ENCODE peak calls at places on chromosomes 1 and 21, in four cellular contexts. L, Z, C and S are unnamed samples.
A peak's percentile ranks its signal among the peaks of the same experiment; 100 is the strongest.

GRCh38 chr1:206075786-206076725 is 23.1 kb downstream of the RHEX start:
- DNase-seq in L (no peak), Z (no peak), C (no peak), S (no peak)

GRCh38 chr1:145849356-145850165 is 4.1 kb downstream of the NUDT17 start:
- DNase-seq in L (peak; percentile 49), Z (no peak), C (no peak), S (peak; percentile 28)

GRCh38 chr1:202012544-202013478 is 2.4 kb downstream of the ELF3 start:
- DNase-seq in L (no peak), Z (no peak), C (no peak), S (no peak)

GRCh38 chr1:95196017-95196416 is 38.0 kb upstream of the RWDD3 start:
- DNase-seq in L (no peak), Z (no peak), C (no peak), S (no peak)

GRCh38 chr1:243587823-243588560 is 262.1 kb downstream of the AKT3 start:
- DNase-seq in L (no peak), Z (peak; percentile 60), C (no peak), S (no peak)

GRCh38 chr1:24874611-24875225 is 55.4 kb downstream of the RUNX3 start:
- DNase-seq in L (no peak), Z (no peak), C (no peak), S (no peak)

GRCh38 chr1:178496410-178497135 is at the start of gene CLEC20A:
- DNase-seq in L (no peak), Z (no peak), C (no peak), S (no peak)

GRCh38 chr1:201501144-201501543 is 5.8 kb downstream of the CSRP1 start:
- DNase-seq in L (no peak), Z (no peak), C (no peak), S (no peak)

GRCh38 chr1:32963746-32964460 is 706 bp downstream of the RNF19B start:
- DNase-seq in L (peak; percentile 86), Z (no peak), C (no peak), S (peak; percentile 81)

GRCh38 chr1:53602376-53602775 is 136.6 kb downstream of the GLIS1 start:
- DNase-seq in L (no peak), Z (no peak), C (no peak), S (no peak)

GRCh38 chr1:237411621-237412020 is 369.6 kb downstream of the RYR2 start:
- DNase-seq in L (no peak), Z (no peak), C (no peak), S (no peak)

GRCh38 chr1:53048960-53049573 is 12.9 kb upstream of the PODN start:
- DNase-seq in L (no peak), Z (no peak), C (no peak), S (no peak)

GRCh38 chr1:173478099-173478555 is 992 bp downstream of the PRDX6 start:
- DNase-seq in L (peak; percentile 32), Z (no peak), C (peak; percentile 24), S (peak; percentile 48)

GRCh38 chr1:180505732-180506335 is 3.5 kb upstream of the ACBD6 start:
- DNase-seq in L (no peak), Z (no peak), C (no peak), S (no peak)

GRCh38 chr1:207248544-207249206 is 72.8 kb upstream of the CD55 start:
- DNase-seq in L (no peak), Z (no peak), C (no peak), S (no peak)

GRCh38 chr21:42735061-42735460 is 81.6 kb downstream of the PDE9A start:
- DNase-seq in L (no peak), Z (no peak), C (no peak), S (no peak)

GRCh38 chr1:204516180-204516879 is at the start of gene MDM4:
- DNase-seq in L (peak; percentile 95), Z (peak; percentile 90), C (peak; percentile 96), S (peak; percentile 94)

GRCh38 chr1:204190212-204191211 is 5.8 kb downstream of the KISS1 start:
- DNase-seq in L (peak; percentile 28), Z (no peak), C (peak; percentile 60), S (no peak)

GRCh38 chr1:31663622-31664452 is 19.2 kb upstream of the PEF1 start:
- DNase-seq in L (peak; percentile 91), Z (no peak), C (peak; percentile 28), S (peak; percentile 95)

GRCh38 chr1:201756411-201756810 is 72.5 kb upstream of the IPO9 start:
- DNase-seq in L (no peak), Z (no peak), C (no peak), S (no peak)

GRCh38 chr1:1033009-1033587 is 13.2 kb downstream of the AGRN start:
- DNase-seq in L (peak; percentile 90), Z (peak; percentile 72), C (no peak), S (peak; percentile 55)

GRCh38 chr1:53541761-53542550 is 82.8 kb downstream of the DMRTB1 start:
- DNase-seq in L (peak; percentile 52), Z (no peak), C (no peak), S (peak; percentile 70)

GRCh38 chr1:204506091-204506968 is 9.9 kb upstream of the MDM4 start:
- DNase-seq in L (peak; percentile 68), Z (peak; percentile 88), C (peak; percentile 91), S (peak; percentile 54)

GRCh38 chr1:201267481-201268229 is 15.7 kb upstream of the PKP1 start:
- DNase-seq in L (no peak), Z (no peak), C (no peak), S (no peak)

GRCh38 chr1:194081444-194081843 is 895.0 kb upstream of the B3GALT2 start:
- DNase-seq in L (no peak), Z (no peak), C (no peak), S (no peak)

GRCh38 chr1:158285756-158286241 is 3.9 kb upstream of the CD1C start:
- DNase-seq in L (no peak), Z (peak; percentile 79), C (no peak), S (no peak)

GRCh38 chr1:30450818-30451233 is 272.6 kb downstream of the MATN1 start:
- DNase-seq in L (no peak), Z (no peak), C (no peak), S (no peak)

GRCh38 chr1:205772607-205773032 is 2.7 kb downstream of the RAB29 start:
- DNase-seq in L (no peak), Z (peak; percentile 71), C (no peak), S (no peak)

GRCh38 chr21:40011371-40011770 is 144.1 kb downstream of the PCP4 start:
- DNase-seq in L (no peak), Z (no peak), C (no peak), S (no peak)

GRCh38 chr1:112698366-112699310 is 8.3 kb downstream of the RHOC start:
- DNase-seq in L (peak; percentile 74), Z (no peak), C (peak; percentile 90), S (no peak)

GRCh38 chr1:22816803-22817202 is 106.2 kb downstream of the EPHB2 start:
- DNase-seq in L (no peak), Z (no peak), C (no peak), S (no peak)

GRCh38 chr1:50348449-50349241 is 74.6 kb downstream of the DMRTA2 start:
- DNase-seq in L (peak; percentile 75), Z (no peak), C (peak; percentile 69), S (peak; percentile 75)

GRCh38 chr1:40808909-40809308 is 25.3 kb downstream of the KCNQ4 start:
- DNase-seq in L (peak; percentile 50), Z (no peak), C (no peak), S (no peak)
- TF ChIP-seq TARDBP in L (no peak), Z (no peak), C (no peak), S (no peak)

DNA sequence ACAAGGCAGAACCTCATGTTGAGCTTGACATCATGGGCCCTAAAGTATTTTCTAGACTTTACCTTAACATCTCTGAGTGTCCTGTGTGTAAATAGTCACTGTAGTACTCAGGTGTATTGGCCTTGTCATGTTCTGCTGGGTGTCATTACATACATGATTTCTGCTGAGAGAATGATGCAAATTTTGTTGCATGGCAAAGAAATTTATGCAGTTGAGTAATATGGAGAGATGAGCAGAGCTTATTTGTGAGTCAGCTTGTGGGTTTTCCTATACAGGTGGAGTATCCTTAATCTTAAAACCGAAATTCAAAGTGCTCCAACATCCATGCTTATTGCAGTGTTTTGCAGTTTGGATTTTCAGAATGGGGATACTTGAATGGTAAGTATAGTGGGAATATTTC is 36.6 kb downstream of the RGL1 start:
- DNase-seq in L (no peak), Z (peak; percentile 62), C (no peak), S (no peak)
- TF ChIP-seq FOXM1 in L (no peak), Z (peak; percentile 57), C (no peak), S (no peak)

GRCh38 chr21:28445081-28445830 is 547.4 kb downstream of the LTN1 start:
- DNase-seq in L (no peak), Z (no peak), C (no peak), S (no peak)
- TF ChIP-seq FOXK2 in L (no peak), Z (no peak), C (no peak), S (no peak)

GRCh38 chr1:164609084-164609483 is 50.1 kb downstream of the PBX1 start:
- DNase-seq in L (no peak), Z (no peak), C (no peak), S (no peak)

GRCh38 chr1:164613176-164613575 is 54.2 kb downstream of the PBX1 start:
- DNase-seq in L (no peak), Z (no peak), C (peak; percentile 6), S (no peak)

GRCh38 chr1:164614316-164614715 is 55.3 kb downstream of the PBX1 start:
- DNase-seq in L (no peak), Z (no peak), C (no peak), S (no peak)

GRCh38 chr1:164610528-164611222 is 51.7 kb downstream of the PBX1 start:
- DNase-seq in L (no peak), Z (no peak), C (no peak), S (no peak)

DNA sequence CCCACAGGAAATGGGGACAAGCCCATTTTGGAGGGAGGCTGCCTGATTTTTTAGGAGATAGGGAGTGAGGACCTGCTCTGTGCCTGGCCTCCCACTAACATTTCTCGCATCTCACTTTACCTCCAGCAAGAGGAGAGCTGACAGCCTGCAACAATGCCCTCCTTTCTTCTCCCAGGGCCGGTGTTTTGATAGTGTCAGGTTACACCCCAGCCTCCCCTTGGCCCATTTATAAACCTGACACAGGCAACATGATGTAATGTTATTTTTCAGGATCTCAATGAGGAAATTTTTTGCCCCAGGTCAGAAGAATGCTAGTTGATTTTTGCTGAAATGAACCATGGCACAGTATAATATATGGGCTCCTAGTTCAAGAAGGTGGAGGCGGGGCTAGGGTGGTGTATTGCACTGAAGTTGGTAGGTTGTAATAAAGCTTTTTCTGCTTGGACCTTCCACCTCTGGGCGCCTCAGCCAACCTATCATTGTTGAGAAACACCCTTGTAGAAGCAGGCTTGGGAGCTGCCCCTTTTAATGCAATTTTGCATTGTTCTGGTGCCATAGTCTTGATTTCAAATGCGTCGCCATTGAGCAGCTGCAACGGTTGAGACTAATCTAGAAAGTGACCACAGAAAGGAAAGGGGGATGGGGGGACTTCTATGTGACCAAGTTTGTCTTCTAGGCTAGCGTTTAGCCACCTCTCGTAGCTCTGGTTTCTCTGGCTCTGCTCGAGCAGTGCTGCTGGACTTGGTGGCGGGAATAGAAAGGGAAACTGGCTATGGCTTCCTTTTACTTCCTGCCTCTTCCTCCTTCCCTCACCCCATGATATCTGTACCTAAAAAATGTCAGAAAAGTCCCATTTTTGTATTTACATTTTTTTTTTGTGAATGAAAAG is 53.0 kb downstream of the PBX1 start:
- DNase-seq in L (no peak), Z (no peak), C (peak; percentile 90), S (peak; percentile 84)
- TF ChIP-seq TARDBP in L (no peak), Z (no peak), C (no peak), S (no peak)

DNA sequence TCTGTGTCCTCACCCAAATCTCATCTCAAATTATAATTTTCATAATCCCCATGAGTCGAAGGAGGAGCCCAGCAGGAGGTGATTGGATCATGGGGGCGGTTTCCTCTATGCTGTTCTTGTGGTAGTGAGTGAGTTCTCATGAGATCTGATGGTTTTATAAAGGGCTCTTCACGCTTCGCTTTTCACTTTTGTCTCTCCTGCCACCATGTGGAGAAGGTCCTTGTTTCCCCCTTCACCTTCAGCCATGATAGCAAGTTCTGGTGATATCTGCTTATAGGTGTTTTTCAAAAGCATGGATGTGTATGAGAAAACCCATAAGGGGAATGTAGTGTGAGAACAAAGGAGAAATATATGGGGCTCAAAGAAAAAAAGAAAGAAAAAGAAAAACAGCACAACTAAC is 405.9 kb upstream of the RGS18 start:
- DNase-seq in L (no peak), Z (no peak), C (no peak), S (no peak)
- TF ChIP-seq FOXM1 in L (no peak), Z (no peak), C (no peak), S (no peak)